ENCODE peak calls at places on chromosome 17, in six cellular contexts. S, Z, K, A, V and W are unnamed samples.

GRCh38 chr17:78338860-78339259 is 21.0 kb downstream of the SOCS3 start:
- DNase-seq in S (no peak), Z (no peak), K (peak; percentile 82), A (no peak), V (no peak), W (no peak)

GRCh38 chr17:47862621-47863440 is 11.9 kb upstream of the SP6 start:
- DNase-seq in S (no peak), Z (no peak), K (no peak), A (peak; percentile 76), V (peak; percentile 89), W (no peak)

GRCh38 chr17:9026741-9027140 is 5.4 kb downstream of the NTN1 start:
- DNase-seq in S (no peak), Z (no peak), K (no peak), A (no peak), V (no peak), W (no peak)

GRCh38 chr17:82213251-82214011 is 789 bp upstream of the CCDC57 start:
- DNase-seq in S (no peak), Z (peak; percentile 66), K (peak; percentile 43), A (peak; percentile 76), V (peak; percentile 81), W (peak; percentile 68)

GRCh38 chr17:73325527-73325842 is 13.7 kb upstream of the CDC42EP4 start:
- DNase-seq in S (no peak), Z (no peak), K (no peak), A (no peak), V (no peak), W (no peak)

GRCh38 chr17:59391026-59391425 is 59.6 kb downstream of the YPEL2 start:
- DNase-seq in S (no peak), Z (no peak), K (no peak), A (no peak), V (no peak), W (no peak)

GRCh38 chr17:65061621-65062020 is 5.1 kb upstream of the GNA13 start:
- DNase-seq in S (no peak), Z (peak; percentile 47), K (no peak), A (no peak), V (no peak), W (no peak)

GRCh38 chr17:75975757-75976174 is 3.2 kb downstream of the ACOX1 start:
- DNase-seq in S (no peak), Z (no peak), K (no peak), A (no peak), V (no peak), W (no peak)

GRCh38 chr17:28001149-28001548 is 41.3 kb upstream of the NLK start:
- DNase-seq in S (no peak), Z (no peak), K (no peak), A (no peak), V (no peak), W (no peak)

DNA sequence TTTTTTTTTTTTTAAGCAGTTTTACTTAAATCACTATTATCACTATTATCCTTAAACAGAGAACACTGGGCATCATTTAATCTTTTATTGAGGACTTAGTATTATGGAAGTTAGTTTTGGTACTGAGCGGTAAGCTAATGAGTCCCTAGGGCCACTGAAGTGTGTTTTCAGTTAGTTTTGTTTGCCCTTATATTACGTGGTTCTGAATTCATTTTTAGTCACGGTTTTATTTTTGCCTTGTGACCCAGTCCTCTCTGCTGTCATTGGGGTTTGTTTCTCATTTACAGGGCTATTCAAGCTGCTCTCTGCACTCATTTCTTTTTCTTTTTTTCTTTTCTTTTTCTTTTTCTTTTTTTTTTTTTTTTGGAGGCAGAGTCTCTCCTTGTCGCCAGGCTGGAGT is 17.3 kb downstream of the RABEP1 start:
- DNase-seq in S (no peak), Z (no peak), K (no peak), A (no peak), V (no peak), W (no peak)
- H3K27ac ChIP-seq in S (no peak overlapping the region), Z (no peak overlapping the region), K (no peak overlapping the region), A (no peak overlapping the region), V (no peak overlapping the region), W (no peak overlapping the region)

GRCh38 chr17:7841309-7841621 is 7.2 kb downstream of the KDM6B start:
- DNase-seq in S (no peak), Z (no peak), K (no peak), A (no peak), V (no peak), W (no peak)
- H3K4me1 ChIP-seq in S (peaks cover 48% of the 10 kb centered on the region), Z (peaks cover 39% of the 10 kb centered on the region), K (peaks cover 83% of the 10 kb centered on the region), A (peaks cover 44% of the 10 kb centered on the region), V (peaks cover 32% of the 10 kb centered on the region), W (no peaks in the 10 kb centered on the region)

GRCh38 chr17:62717589-62718342 is 90.3 kb downstream of the MRC2 start:
- DNase-seq in S (no peak), Z (no peak), K (no peak), A (no peak), V (no peak), W (no peak)
- H3K27ac ChIP-seq in S (no peak overlapping the region), Z (no peak overlapping the region), K (no peak overlapping the region), A (no peak overlapping the region), V (no peak overlapping the region), W (no peak overlapping the region)

GRCh38 chr17:17933775-17934174 is 38.4 kb downstream of the TOM1L2 start:
- DNase-seq in S (no peak), Z (no peak), K (no peak), A (no peak), V (peak; percentile 77), W (no peak)

GRCh38 chr17:17931159-17931558 is 41.0 kb downstream of the TOM1L2 start:
- DNase-seq in S (no peak), Z (no peak), K (no peak), A (no peak), V (no peak), W (no peak)

GRCh38 chr17:17934796-17935195 is 37.4 kb downstream of the TOM1L2 start:
- DNase-seq in S (no peak), Z (no peak), K (no peak), A (no peak), V (peak; percentile 34), W (peak; percentile 6)

GRCh38 chr17:17935321-17936271 is 36.6 kb downstream of the TOM1L2 start:
- DNase-seq in S (no peak), Z (no peak), K (peak; percentile 53), A (peak; percentile 84), V (peak; percentile 93), W (peak; percentile 61)

DNA sequence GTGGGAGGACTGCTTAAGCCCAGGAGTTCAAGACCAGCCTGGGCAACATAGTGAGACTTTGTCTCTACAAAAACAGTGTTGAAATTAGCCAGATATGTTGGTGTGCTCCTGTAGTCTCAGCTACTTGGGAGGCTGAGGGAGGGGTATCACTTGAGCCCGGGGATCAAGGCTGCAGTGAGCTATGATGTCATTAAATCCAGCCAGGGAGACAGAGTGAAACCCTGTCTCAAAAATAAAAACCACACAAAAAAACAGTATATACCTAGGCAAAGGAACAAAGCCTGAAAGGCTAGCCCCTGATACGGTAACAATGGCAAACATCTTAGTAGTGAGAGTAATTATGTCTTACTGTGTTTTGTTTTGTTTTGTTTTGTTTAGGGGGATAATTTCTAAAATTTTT is 38.0 kb downstream of the TOM1L2 start:
- DNase-seq in S (no peak), Z (no peak), K (no peak), A (no peak), V (no peak), W (no peak)
- H3K4me1 ChIP-seq in S (peaks cover 60% of the 10 kb centered on the region), Z (peaks cover 11% of the 10 kb centered on the region), K (peaks cover 46% of the 10 kb centered on the region), A (peaks cover 77% of the 10 kb centered on the region), V (peaks cover 43% of the 10 kb centered on the region), W (peaks cover 3% of the 10 kb centered on the region)

GRCh38 chr17:57677301-57677700 is 67.8 kb downstream of the CCDC182 start:
- DNase-seq in S (no peak), Z (no peak), K (no peak), A (peak; percentile 32), V (no peak), W (no peak)

GRCh38 chr17:57679356-57679755 is 65.7 kb downstream of the CCDC182 start:
- DNase-seq in S (no peak), Z (no peak), K (no peak), A (peak; percentile 29), V (no peak), W (no peak)

GRCh38 chr17:57677858-57678257 is 67.2 kb downstream of the CCDC182 start:
- DNase-seq in S (no peak), Z (no peak), K (no peak), A (no peak), V (no peak), W (peak; percentile 36)

GRCh38 chr17:57679906-57680695 is 65.0 kb downstream of the CCDC182 start:
- DNase-seq in S (no peak), Z (no peak), K (no peak), A (peak; percentile 23), V (no peak), W (peak; percentile 25)

GRCh38 chr17:57678393-57678792 is 66.7 kb downstream of the CCDC182 start:
- DNase-seq in S (no peak), Z (no peak), K (no peak), A (peak; percentile 34), V (no peak), W (no peak)
- H3K27ac ChIP-seq in S (no peak overlapping the region), Z (no peak overlapping the region), K (no peak overlapping the region), A (no peak overlapping the region), V (no peak overlapping the region), W (no peak overlapping the region)

GRCh38 chr17:43975898-43976297 is 22.2 kb upstream of the PYY start:
- DNase-seq in S (no peak), Z (no peak), K (no peak), A (no peak), V (no peak), W (no peak)
- H3K4me1 ChIP-seq in S (no peaks in the 10 kb centered on the region), Z (peaks cover 12% of the 10 kb centered on the region), K (no peaks in the 10 kb centered on the region), A (no peaks in the 10 kb centered on the region), V (no peaks in the 10 kb centered on the region), W (no peaks in the 10 kb centered on the region)

GRCh38 chr17:17851101-17851500 is 14.3 kb upstream of the SREBF1 start:
- DNase-seq in S (no peak), Z (no peak), K (no peak), A (no peak), V (no peak), W (no peak)
- H3K27ac ChIP-seq in S (peak overlapping the region; percentile 83), Z (no peak overlapping the region), K (no peak overlapping the region), A (no peak overlapping the region), V (no peak overlapping the region), W (no peak overlapping the region)